ENCODE peak calls at places on chromosomes 4 and X, in five cellular contexts. P is SJSA1; K is gastrocnemius medialis; O is mammary epithelial cell; R is CD8-positive, alpha-beta memory T cell. V is an unnamed sample.

GRCh38 chr4:96776922-96777510 is 937.1 kb downstream of the PDHA2 start:
- DNase-seq in P (no peak), K (no peak), O (no peak), R (no peak), V (no peak)

GRCh38 chrX:110806145-110806544 is 10.5 kb upstream of the CHRDL1 start:
- DNase-seq in P (no peak), K (no peak), O (peak; percentile 28), R (no peak), V (no peak)

GRCh38 chr4:105990933-105991332 is 95.7 kb downstream of the NPNT start:
- DNase-seq in P (no peak), K (peak; percentile 92), O (peak; percentile 97), R (no peak), V (peak; percentile 64)

GRCh38 chr4:56619160-56619559 is 61.9 kb downstream of the HOPX start:
- DNase-seq in P (no peak), K (no peak), O (peak; percentile 8), R (no peak), V (no peak)

GRCh38 chr4:80321776-80322175 is 13.8 kb upstream of the CFAP299 start:
- DNase-seq in P (no peak), K (no peak), O (no peak), R (no peak), V (no peak)

GRCh38 chr4:78534286-78534955 is 17.1 kb upstream of the ANXA3 start:
- DNase-seq in P (peak; percentile 57), K (no peak), O (peak; percentile 95), R (no peak), V (peak; percentile 91)

GRCh38 chr4:77465271-77465670 is 140.3 kb upstream of the CXCL13 start:
- DNase-seq in P (no peak), K (no peak), O (peak; percentile 28), R (no peak), V (no peak)

GRCh38 chr4:114864060-114864459 is 249.4 kb downstream of the NDST4 start:
- DNase-seq in P (no peak), K (no peak), O (no peak), R (no peak), V (no peak)

GRCh38 chrX:68261060-68261672 is 172.1 kb downstream of the OPHN1 start:
- DNase-seq in P (no peak), K (no peak), O (peak; percentile 19), R (no peak), V (no peak)

GRCh38 chrX:42615161-42615563 is 162.8 kb downstream of the PPP1R2C start:
- DNase-seq in P (no peak), K (no peak), O (peak; percentile 36), R (no peak), V (no peak)

GRCh38 chr4:155787113-155787710 is 28.4 kb downstream of the GUCY1B1 start:
- DNase-seq in P (no peak), K (no peak), O (peak; percentile 51), R (no peak), V (peak; percentile 11)

GRCh38 chr4:172838108-172838507 is 330.5 kb upstream of the GALNT7 start:
- DNase-seq in P (no peak), K (no peak), O (no peak), R (no peak), V (no peak)

GRCh38 chr4:15182600-15183222 is 180.4 kb downstream of the CPEB2 start:
- DNase-seq in P (no peak), K (no peak), O (peak; percentile 45), R (no peak), V (no peak)

GRCh38 chrX:69145714-69146113 is 19.5 kb downstream of the PJA1 start:
- DNase-seq in P (no peak), K (no peak), O (no peak), R (no peak), V (no peak)

GRCh38 chr4:81565137-81565870 is 93.6 kb upstream of the RASGEF1B start:
- DNase-seq in P (no peak), K (peak; percentile 41), O (no peak), R (no peak), V (no peak)

GRCh38 chr4:41396869-41397268 is 140.1 kb downstream of the UCHL1 start:
- DNase-seq in P (no peak), K (no peak), O (no peak), R (no peak), V (no peak)

GRCh38 chrX:46185923-46186810 is 359.1 kb downstream of the ZNF674 start:
- DNase-seq in P (no peak), K (no peak), O (peak; percentile 78), R (no peak), V (no peak)

GRCh38 chr4:148847544-148847943 is 405.3 kb upstream of the NR3C2 start:
- DNase-seq in P (no peak), K (no peak), O (no peak), R (no peak), V (no peak)

GRCh38 chrX:35787867-35788266 is 10.3 kb upstream of the MAGEB16 start:
- DNase-seq in P (no peak), K (no peak), O (no peak), R (no peak), V (no peak)

GRCh38 chr4:54986095-54986846 is 139.1 kb downstream of the KDR start:
- DNase-seq in P (no peak), K (no peak), O (no peak), R (no peak), V (no peak)

GRCh38 chr4:133320576-133321170 is 171.6 kb downstream of the PCDH10 start:
- DNase-seq in P (no peak), K (no peak), O (peak; percentile 11), R (no peak), V (peak; percentile 8)

GRCh38 chrX:47566841-47567240 is 5.8 kb downstream of the ARAF start:
- DNase-seq in P (no peak), K (no peak), O (no peak), R (no peak), V (no peak)

GRCh38 chr4:146143888-146144287 is 31.6 kb upstream of the LSM6 start:
- DNase-seq in P (no peak), K (no peak), O (peak; percentile 24), R (no peak), V (no peak)

GRCh38 chrX:108399427-108400165 is 38.6 kb downstream of the COL4A6 start:
- DNase-seq in P (no peak), K (no peak), O (peak; percentile 86), R (no peak), V (peak; percentile 10)

GRCh38 chr4:126738926-126739325 is 893.8 kb upstream of the INTU start:
- DNase-seq in P (no peak), K (no peak), O (peak; percentile 35), R (no peak), V (no peak)

GRCh38 chr4:102623622-102624021 is 122.5 kb downstream of the NFKB1 start:
- DNase-seq in P (peak; percentile 54), K (no peak), O (no peak), R (no peak), V (no peak)

GRCh38 chr4:177546745-177547144 is 104.5 kb upstream of the AGA start:
- DNase-seq in P (no peak), K (no peak), O (peak; percentile 24), R (no peak), V (no peak)

GRCh38 chrX:136303041-136303440 is 2.3 kb downstream of the ADGRG4 start:
- DNase-seq in P (no peak), K (no peak), O (no peak), R (no peak), V (no peak)

GRCh38 chr4:169115897-169116254 is 105.8 kb upstream of the CBR4 start:
- DNase-seq in P (peak; percentile 74), K (no peak), O (peak; percentile 100), R (no peak), V (peak; percentile 93)

GRCh38 chr4:28279249-28279648 is 1418.6 kb downstream of the STIM2 start:
- DNase-seq in P (no peak), K (no peak), O (no peak), R (no peak), V (no peak)

GRCh38 chrX:68180501-68181061 is 252.7 kb downstream of the OPHN1 start:
- DNase-seq in P (no peak), K (no peak), O (no peak), R (no peak), V (no peak)

V was measured in PC-9.